ENCODE peak calls at places on chromosomes 16 and 17, in eight cellular contexts. E, Q, U, O, S, M, N and I are unnamed samples.

GRCh38 chr16:22235839-22236745 is 30.0 kb downstream of the EEF2K start:
- DNase-seq in E (no peak), Q (peak; percentile 48), U (no peak), O (no peak), S (no peak), M (no peak), N (peak; percentile 77), I (peak; percentile 23)

GRCh38 chr17:76561799-76562268 is 22.0 kb downstream of the PRCD start:
- DNase-seq in E (peak; percentile 58), Q (peak; percentile 50), U (no peak), O (no peak), S (no peak), M (no peak), N (peak; percentile 47), I (no peak)

GRCh38 chr17:58082870-58083490 is at the start of gene DYNLL2:
- DNase-seq in E (peak; percentile 93), Q (peak; percentile 97), U (peak; percentile 98), O (peak; percentile 97), S (peak; percentile 96), M (peak; percentile 97), N (peak; percentile 94), I (peak; percentile 95)

GRCh38 chr17:14622622-14623101 is 321.8 kb downstream of the HS3ST3B1 start:
- DNase-seq in E (no peak), Q (no peak), U (no peak), O (no peak), S (no peak), M (no peak), N (no peak), I (no peak)

GRCh38 chr16:10145636-10146035 is 36.6 kb downstream of the GRIN2A start:
- DNase-seq in E (no peak), Q (no peak), U (no peak), O (no peak), S (no peak), M (no peak), N (no peak), I (no peak)

GRCh38 chr17:31357831-31358400 is 33.6 kb upstream of the RAB11FIP4 start:
- DNase-seq in E (peak; percentile 25), Q (no peak), U (no peak), O (no peak), S (no peak), M (no peak), N (no peak), I (no peak)

GRCh38 chr17:21243516-21244303 is 9.5 kb downstream of the NATD1 start:
- DNase-seq in E (no peak), Q (no peak), U (no peak), O (no peak), S (no peak), M (no peak), N (no peak), I (no peak)

GRCh38 chr16:1037023-1037933 is 35.3 kb upstream of the SSTR5 start:
- DNase-seq in E (peak; percentile 40), Q (no peak), U (no peak), O (no peak), S (no peak), M (no peak), N (peak; percentile 43), I (no peak)

GRCh38 chr17:41428591-41429326 is 4.4 kb upstream of the KRT37 start:
- DNase-seq in E (no peak), Q (peak; percentile 53), U (no peak), O (no peak), S (no peak), M (no peak), N (no peak), I (no peak)

GRCh38 chr17:49361129-49361901 is 735 bp downstream of the ZNF652 start:
- DNase-seq in E (peak; percentile 77), Q (peak; percentile 39), U (peak; percentile 88), O (peak; percentile 77), S (peak; percentile 32), M (peak; percentile 59), N (peak; percentile 46), I (peak; percentile 34)

GRCh38 chr16:64823676-64824075 is 298.2 kb downstream of the CDH11 start:
- DNase-seq in E (no peak), Q (no peak), U (no peak), O (no peak), S (no peak), M (no peak), N (no peak), I (no peak)

DNA sequence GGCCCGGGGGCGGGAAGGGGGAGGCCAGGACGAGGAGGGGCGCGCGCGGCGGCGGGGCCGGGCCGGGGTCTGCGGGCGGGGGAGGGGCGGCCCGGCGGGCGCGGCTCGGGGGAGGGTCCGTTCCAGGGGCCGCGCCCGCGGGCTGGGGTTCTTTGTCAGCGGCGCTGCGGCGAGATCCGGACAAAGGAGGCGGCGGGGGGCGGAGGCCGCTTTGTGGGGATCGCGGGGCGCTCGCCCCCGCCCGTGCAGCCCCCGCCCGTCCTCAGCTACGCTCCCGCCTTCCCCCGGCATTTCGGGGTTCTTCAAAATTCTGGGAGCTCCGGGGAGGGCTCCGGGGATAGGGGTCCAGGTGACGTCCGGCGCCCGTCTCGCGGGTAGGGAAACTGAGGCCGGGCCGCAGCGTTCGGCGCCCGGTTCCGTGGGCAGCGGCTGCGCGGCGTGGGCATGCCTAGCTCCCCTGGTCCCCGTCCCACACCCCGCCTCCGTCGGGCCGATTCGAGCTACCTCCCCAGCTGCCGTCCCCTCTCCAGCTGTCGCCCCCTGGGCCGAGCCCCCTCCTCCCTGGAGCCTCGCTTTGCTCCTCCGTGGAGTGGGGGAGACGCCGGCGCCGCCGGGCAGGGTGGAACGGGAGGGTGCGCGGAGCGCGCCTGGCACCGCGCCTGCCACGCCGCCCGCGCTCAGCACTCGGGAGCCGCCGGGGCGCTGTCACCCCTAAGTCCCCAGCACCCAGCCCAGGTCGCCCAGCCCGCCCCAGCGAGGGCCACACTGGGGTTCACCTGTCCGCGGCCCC is 530 bp downstream of the SNN start:
- DNase-seq in E (no peak), Q (no peak), U (peak; percentile 83), O (no peak), S (peak; percentile 52), M (no peak), N (peak; percentile 22), I (no peak)
- H3K4me1 ChIP-seq in E (peaks cover 4% of the 10 kb centered on the region), Q (no peaks in the 10 kb centered on the region), U (no peaks in the 10 kb centered on the region), O (peaks cover 39% of the 10 kb centered on the region), S (peaks cover 46% of the 10 kb centered on the region), M (peaks cover 37% of the 10 kb centered on the region), N (peaks cover 44% of the 10 kb centered on the region), I (peaks cover 70% of the 10 kb centered on the region)

GRCh38 chr16:89564476-89565255 is 4.2 kb downstream of the RPL13 start:
- DNase-seq in E (no peak), Q (no peak), U (peak; percentile 65), O (no peak), S (no peak), M (no peak), N (no peak), I (no peak)
- H3K4me1 ChIP-seq in E (peaks cover 37% of the 10 kb centered on the region), Q (peaks cover 20% of the 10 kb centered on the region), U (peaks cover 14% of the 10 kb centered on the region), O (peaks cover 42% of the 10 kb centered on the region), S (peaks cover 44% of the 10 kb centered on the region), M (peaks cover 40% of the 10 kb centered on the region), N (peaks cover 44% of the 10 kb centered on the region), I (peaks cover 65% of the 10 kb centered on the region)

GRCh38 chr17:2177235-2177811 is 122.4 kb downstream of the HIC1 start:
- DNase-seq in E (no peak), Q (no peak), U (no peak), O (no peak), S (no peak), M (no peak), N (peak; percentile 27), I (no peak)

GRCh38 chr17:2180768-2181167 is 122.8 kb downstream of the SMG6 start:
- DNase-seq in E (no peak), Q (no peak), U (no peak), O (no peak), S (no peak), M (no peak), N (no peak), I (no peak)

GRCh38 chr17:2176484-2177175 is 121.7 kb downstream of the HIC1 start:
- DNase-seq in E (no peak), Q (no peak), U (no peak), O (no peak), S (no peak), M (no peak), N (no peak), I (peak; percentile 45)

GRCh38 chr17:2179615-2180295 is 123.8 kb downstream of the SMG6 start:
- DNase-seq in E (no peak), Q (peak; percentile 98), U (peak; percentile 79), O (no peak), S (peak; percentile 78), M (no peak), N (peak; percentile 96), I (peak; percentile 81)

GRCh38 chr17:2178798-2179505 is 124.0 kb downstream of the HIC1 start:
- DNase-seq in E (no peak), Q (no peak), U (peak; percentile 84), O (no peak), S (peak; percentile 22), M (no peak), N (no peak), I (peak; percentile 62)
- H3K4me1 ChIP-seq in E (no peaks in the 10 kb centered on the region), Q (peaks cover 74% of the 10 kb centered on the region), U (peaks cover 43% of the 10 kb centered on the region), O (peaks cover 85% of the 10 kb centered on the region), S (peaks cover 81% of the 10 kb centered on the region), M (peaks cover 17% of the 10 kb centered on the region), N (peaks cover 81% of the 10 kb centered on the region), I (peaks cover 95% of the 10 kb centered on the region)

GRCh38 chr16:20871258-20871657 is 28.9 kb downstream of the DCUN1D3 start:
- DNase-seq in E (no peak), Q (no peak), U (no peak), O (no peak), S (no peak), M (no peak), N (no peak), I (no peak)
- H3K4me1 ChIP-seq in E (peaks cover 12% of the 10 kb centered on the region), Q (peaks cover 48% of the 10 kb centered on the region), U (peaks cover 44% of the 10 kb centered on the region), O (peaks cover 80% of the 10 kb centered on the region), S (peaks cover 66% of the 10 kb centered on the region), M (peaks cover 52% of the 10 kb centered on the region), N (peaks cover 62% of the 10 kb centered on the region), I (peaks cover 99% of the 10 kb centered on the region)